ENCODE peak calls at places on chromosomes 6 and 20, in six cellular contexts. One of them, this sample, is unnamed.

GRCh38 chr6:113813207-113813606 is 43.9 kb upstream of the MARCKS start:
- DNase-seq in activated naive CD4-positive, alpha-beta T cell treated with anti-CD3 and anti-CD28 coated beads for 36 hours: no peak
- DNase-seq in C1 segment of cervical spinal cord: no peak
- DNase-seq in body of pancreas: no peak
- DNase-seq in H1: no peak
- DNase-seq in activated CD8-positive, alpha-beta T cell treated with anti-CD3 and anti-CD28 coated beads, Interleukin-2, amount 10 ng/mL, durations not matched to agents 7 days and 5 days: no peak
- DNase-seq in this sample: peak

GRCh38 chr20:4064118-4064962 is 49.0 kb upstream of the RNF24 start:
- DNase-seq in H1: peak
- DNase-seq in activated CD8-positive, alpha-beta T cell treated with anti-CD3 and anti-CD28 coated beads, Interleukin-2, amount 10 ng/mL, durations not matched to agents 7 days and 5 days: no peak
- DNase-seq in body of pancreas: peak
- DNase-seq in C1 segment of cervical spinal cord: no peak
- DNase-seq in activated naive CD4-positive, alpha-beta T cell treated with anti-CD3 and anti-CD28 coated beads for 36 hours: no peak
- DNase-seq in this sample: peak

GRCh38 chr6:107064579-107065065 is 36.6 kb downstream of the MTRES1 start:
- DNase-seq in H1: no peak
- DNase-seq in C1 segment of cervical spinal cord: no peak
- DNase-seq in body of pancreas: peak
- DNase-seq in activated naive CD4-positive, alpha-beta T cell treated with anti-CD3 and anti-CD28 coated beads for 36 hours: peak
- DNase-seq in activated CD8-positive, alpha-beta T cell treated with anti-CD3 and anti-CD28 coated beads, Interleukin-2, amount 10 ng/mL, durations not matched to agents 7 days and 5 days: peak
- DNase-seq in this sample: peak

GRCh38 chr20:13455713-13456112 is 183.0 kb downstream of the TASP1 start:
- DNase-seq in C1 segment of cervical spinal cord: no peak
- DNase-seq in body of pancreas: no peak
- DNase-seq in H1: no peak
- DNase-seq in activated CD8-positive, alpha-beta T cell treated with anti-CD3 and anti-CD28 coated beads, Interleukin-2, amount 10 ng/mL, durations not matched to agents 7 days and 5 days: no peak
- DNase-seq in activated naive CD4-positive, alpha-beta T cell treated with anti-CD3 and anti-CD28 coated beads for 36 hours: no peak
- DNase-seq in this sample: no peak

GRCh38 chr6:41561931-41562632 is 15.9 kb downstream of the FOXP4 start:
- DNase-seq in H1: peak
- DNase-seq in body of pancreas: no peak
- DNase-seq in activated naive CD4-positive, alpha-beta T cell treated with anti-CD3 and anti-CD28 coated beads for 36 hours: no peak
- DNase-seq in C1 segment of cervical spinal cord: no peak
- DNase-seq in activated CD8-positive, alpha-beta T cell treated with anti-CD3 and anti-CD28 coated beads, Interleukin-2, amount 10 ng/mL, durations not matched to agents 7 days and 5 days: no peak
- DNase-seq in this sample: no peak

GRCh38 chr6:9796827-9797226 is 618.0 kb downstream of the TFAP2A start:
- DNase-seq in activated naive CD4-positive, alpha-beta T cell treated with anti-CD3 and anti-CD28 coated beads for 36 hours: no peak
- DNase-seq in body of pancreas: no peak
- DNase-seq in H1: no peak
- DNase-seq in activated CD8-positive, alpha-beta T cell treated with anti-CD3 and anti-CD28 coated beads, Interleukin-2, amount 10 ng/mL, durations not matched to agents 7 days and 5 days: no peak
- DNase-seq in C1 segment of cervical spinal cord: no peak
- DNase-seq in this sample: no peak

GRCh38 chr6:105488521-105489212 is 85.8 kb upstream of the PREP start:
- DNase-seq in activated CD8-positive, alpha-beta T cell treated with anti-CD3 and anti-CD28 coated beads, Interleukin-2, amount 10 ng/mL, durations not matched to agents 7 days and 5 days: no peak
- DNase-seq in C1 segment of cervical spinal cord: no peak
- DNase-seq in body of pancreas: no peak
- DNase-seq in activated naive CD4-positive, alpha-beta T cell treated with anti-CD3 and anti-CD28 coated beads for 36 hours: no peak
- DNase-seq in H1: no peak
- DNase-seq in this sample: no peak

GRCh38 chr6:3913077-3913957 is 64.1 kb downstream of the FAM50B start:
- DNase-seq in body of pancreas: peak
- DNase-seq in activated CD8-positive, alpha-beta T cell treated with anti-CD3 and anti-CD28 coated beads, Interleukin-2, amount 10 ng/mL, durations not matched to agents 7 days and 5 days: no peak
- DNase-seq in activated naive CD4-positive, alpha-beta T cell treated with anti-CD3 and anti-CD28 coated beads for 36 hours: no peak
- DNase-seq in C1 segment of cervical spinal cord: no peak
- DNase-seq in H1: peak
- DNase-seq in this sample: peak

GRCh38 chr6:136547336-136547735 is 2.9 kb downstream of the MAP7 start:
- DNase-seq in H1: no peak
- DNase-seq in activated naive CD4-positive, alpha-beta T cell treated with anti-CD3 and anti-CD28 coated beads for 36 hours: no peak
- DNase-seq in C1 segment of cervical spinal cord: no peak
- DNase-seq in activated CD8-positive, alpha-beta T cell treated with anti-CD3 and anti-CD28 coated beads, Interleukin-2, amount 10 ng/mL, durations not matched to agents 7 days and 5 days: no peak
- DNase-seq in body of pancreas: no peak
- DNase-seq in this sample: peak

GRCh38 chr6:5172057-5172683 is 87.0 kb downstream of the PPP1R3G start:
- DNase-seq in body of pancreas: no peak
- DNase-seq in activated naive CD4-positive, alpha-beta T cell treated with anti-CD3 and anti-CD28 coated beads for 36 hours: no peak
- DNase-seq in H1: no peak
- DNase-seq in C1 segment of cervical spinal cord: no peak
- DNase-seq in activated CD8-positive, alpha-beta T cell treated with anti-CD3 and anti-CD28 coated beads, Interleukin-2, amount 10 ng/mL, durations not matched to agents 7 days and 5 days: no peak
- DNase-seq in this sample: no peak

GRCh38 chr6:142313284-142313683 is 11.5 kb downstream of the ADGRG6 start:
- DNase-seq in activated CD8-positive, alpha-beta T cell treated with anti-CD3 and anti-CD28 coated beads, Interleukin-2, amount 10 ng/mL, durations not matched to agents 7 days and 5 days: no peak
- DNase-seq in body of pancreas: no peak
- DNase-seq in activated naive CD4-positive, alpha-beta T cell treated with anti-CD3 and anti-CD28 coated beads for 36 hours: no peak
- DNase-seq in C1 segment of cervical spinal cord: no peak
- DNase-seq in H1: no peak
- DNase-seq in this sample: peak

GRCh38 chr20:19244291-19244690 is 31.8 kb downstream of the SLC24A3 start:
- DNase-seq in body of pancreas: no peak
- DNase-seq in H1: no peak
- DNase-seq in C1 segment of cervical spinal cord: no peak
- DNase-seq in activated naive CD4-positive, alpha-beta T cell treated with anti-CD3 and anti-CD28 coated beads for 36 hours: no peak
- DNase-seq in activated CD8-positive, alpha-beta T cell treated with anti-CD3 and anti-CD28 coated beads, Interleukin-2, amount 10 ng/mL, durations not matched to agents 7 days and 5 days: no peak
- DNase-seq in this sample: no peak

GRCh38 chr6:31898200-31899011 is 908 bp upstream of the EHMT2 start:
- DNase-seq in H1: peak
- DNase-seq in C1 segment of cervical spinal cord: no peak
- DNase-seq in activated naive CD4-positive, alpha-beta T cell treated with anti-CD3 and anti-CD28 coated beads for 36 hours: peak
- DNase-seq in body of pancreas: peak
- DNase-seq in activated CD8-positive, alpha-beta T cell treated with anti-CD3 and anti-CD28 coated beads, Interleukin-2, amount 10 ng/mL, durations not matched to agents 7 days and 5 days: peak
- DNase-seq in this sample: peak

GRCh38 chr6:20400476-20401402 is 940 bp upstream of the E2F3 start:
- DNase-seq in activated naive CD4-positive, alpha-beta T cell treated with anti-CD3 and anti-CD28 coated beads for 36 hours: peak
- DNase-seq in C1 segment of cervical spinal cord: no peak
- DNase-seq in H1: no peak
- DNase-seq in body of pancreas: peak
- DNase-seq in activated CD8-positive, alpha-beta T cell treated with anti-CD3 and anti-CD28 coated beads, Interleukin-2, amount 10 ng/mL, durations not matched to agents 7 days and 5 days: peak
- DNase-seq in this sample: peak

GRCh38 chr6:37339911-37340638 is 13.7 kb upstream of the RNF8 start:
- DNase-seq in H1: no peak
- DNase-seq in activated naive CD4-positive, alpha-beta T cell treated with anti-CD3 and anti-CD28 coated beads for 36 hours: no peak
- DNase-seq in body of pancreas: no peak
- DNase-seq in C1 segment of cervical spinal cord: no peak
- DNase-seq in activated CD8-positive, alpha-beta T cell treated with anti-CD3 and anti-CD28 coated beads, Interleukin-2, amount 10 ng/mL, durations not matched to agents 7 days and 5 days: no peak
- DNase-seq in this sample: no peak

GRCh38 chr20:54293526-54293925 is 85.6 kb downstream of the PFDN4 start:
- DNase-seq in C1 segment of cervical spinal cord: no peak
- DNase-seq in activated CD8-positive, alpha-beta T cell treated with anti-CD3 and anti-CD28 coated beads, Interleukin-2, amount 10 ng/mL, durations not matched to agents 7 days and 5 days: no peak
- DNase-seq in H1: no peak
- DNase-seq in activated naive CD4-positive, alpha-beta T cell treated with anti-CD3 and anti-CD28 coated beads for 36 hours: no peak
- DNase-seq in body of pancreas: no peak
- DNase-seq in this sample: no peak

GRCh38 chr6:83417880-83418663 is 12.8 kb downstream of the ME1 start:
- DNase-seq in C1 segment of cervical spinal cord: no peak
- DNase-seq in body of pancreas: no peak
- DNase-seq in activated naive CD4-positive, alpha-beta T cell treated with anti-CD3 and anti-CD28 coated beads for 36 hours: no peak
- DNase-seq in H1: no peak
- DNase-seq in activated CD8-positive, alpha-beta T cell treated with anti-CD3 and anti-CD28 coated beads, Interleukin-2, amount 10 ng/mL, durations not matched to agents 7 days and 5 days: no peak
- DNase-seq in this sample: peak

GRCh38 chr6:170127151-170127550 is 163.7 kb downstream of the DLL1 start:
- DNase-seq in activated naive CD4-positive, alpha-beta T cell treated with anti-CD3 and anti-CD28 coated beads for 36 hours: no peak
- DNase-seq in C1 segment of cervical spinal cord: no peak
- DNase-seq in H1: peak
- DNase-seq in activated CD8-positive, alpha-beta T cell treated with anti-CD3 and anti-CD28 coated beads, Interleukin-2, amount 10 ng/mL, durations not matched to agents 7 days and 5 days: no peak
- DNase-seq in body of pancreas: no peak
- DNase-seq in this sample: no peak

GRCh38 chr20:58457083-58457680 is 58.0 kb downstream of the APCDD1L start:
- DNase-seq in H1: no peak
- DNase-seq in activated naive CD4-positive, alpha-beta T cell treated with anti-CD3 and anti-CD28 coated beads for 36 hours: no peak
- DNase-seq in activated CD8-positive, alpha-beta T cell treated with anti-CD3 and anti-CD28 coated beads, Interleukin-2, amount 10 ng/mL, durations not matched to agents 7 days and 5 days: no peak
- DNase-seq in C1 segment of cervical spinal cord: no peak
- DNase-seq in body of pancreas: no peak
- DNase-seq in this sample: peak

GRCh38 chr6:139540276-139540675 is 165.8 kb upstream of the CITED2 start:
- DNase-seq in activated naive CD4-positive, alpha-beta T cell treated with anti-CD3 and anti-CD28 coated beads for 36 hours: peak
- DNase-seq in body of pancreas: no peak
- DNase-seq in H1: no peak
- DNase-seq in C1 segment of cervical spinal cord: no peak
- DNase-seq in activated CD8-positive, alpha-beta T cell treated with anti-CD3 and anti-CD28 coated beads, Interleukin-2, amount 10 ng/mL, durations not matched to agents 7 days and 5 days: peak
- DNase-seq in this sample: peak

GRCh38 chr6:5053038-5053437 is 32.1 kb upstream of the PPP1R3G start:
- DNase-seq in activated naive CD4-positive, alpha-beta T cell treated with anti-CD3 and anti-CD28 coated beads for 36 hours: no peak
- DNase-seq in body of pancreas: no peak
- DNase-seq in activated CD8-positive, alpha-beta T cell treated with anti-CD3 and anti-CD28 coated beads, Interleukin-2, amount 10 ng/mL, durations not matched to agents 7 days and 5 days: no peak
- DNase-seq in C1 segment of cervical spinal cord: no peak
- DNase-seq in H1: no peak
- DNase-seq in this sample: no peak

GRCh38 chr20:51542033-51542893 is at the start of gene NFATC2:
- DNase-seq in activated CD8-positive, alpha-beta T cell treated with anti-CD3 and anti-CD28 coated beads, Interleukin-2, amount 10 ng/mL, durations not matched to agents 7 days and 5 days: peak
- DNase-seq in activated naive CD4-positive, alpha-beta T cell treated with anti-CD3 and anti-CD28 coated beads for 36 hours: peak
- DNase-seq in C1 segment of cervical spinal cord: no peak
- DNase-seq in H1: peak
- DNase-seq in body of pancreas: peak
- DNase-seq in this sample: no peak

GRCh38 chr6:95991906-95992305 is 23.9 kb upstream of the FUT9 start:
- DNase-seq in activated CD8-positive, alpha-beta T cell treated with anti-CD3 and anti-CD28 coated beads, Interleukin-2, amount 10 ng/mL, durations not matched to agents 7 days and 5 days: no peak
- DNase-seq in H1: no peak
- DNase-seq in body of pancreas: no peak
- DNase-seq in C1 segment of cervical spinal cord: no peak
- DNase-seq in activated naive CD4-positive, alpha-beta T cell treated with anti-CD3 and anti-CD28 coated beads for 36 hours: no peak
- DNase-seq in this sample: no peak

GRCh38 chr6:134267917-134268361 is 50.0 kb downstream of the SGK1 start:
- DNase-seq in activated naive CD4-positive, alpha-beta T cell treated with anti-CD3 and anti-CD28 coated beads for 36 hours: no peak
- DNase-seq in body of pancreas: no peak
- DNase-seq in H1: peak
- DNase-seq in C1 segment of cervical spinal cord: no peak
- DNase-seq in activated CD8-positive, alpha-beta T cell treated with anti-CD3 and anti-CD28 coated beads, Interleukin-2, amount 10 ng/mL, durations not matched to agents 7 days and 5 days: no peak
- DNase-seq in this sample: no peak

GRCh38 chr6:119284861-119285521 is 64.6 kb downstream of the MAN1A1 start:
- DNase-seq in activated CD8-positive, alpha-beta T cell treated with anti-CD3 and anti-CD28 coated beads, Interleukin-2, amount 10 ng/mL, durations not matched to agents 7 days and 5 days: peak
- DNase-seq in activated naive CD4-positive, alpha-beta T cell treated with anti-CD3 and anti-CD28 coated beads for 36 hours: peak
- DNase-seq in H1: peak
- DNase-seq in C1 segment of cervical spinal cord: no peak
- DNase-seq in body of pancreas: no peak
- DNase-seq in this sample: no peak

GRCh38 chr6:946546-946945 is 253.6 kb upstream of the EXOC2 start:
- DNase-seq in body of pancreas: no peak
- DNase-seq in activated naive CD4-positive, alpha-beta T cell treated with anti-CD3 and anti-CD28 coated beads for 36 hours: no peak
- DNase-seq in C1 segment of cervical spinal cord: no peak
- DNase-seq in activated CD8-positive, alpha-beta T cell treated with anti-CD3 and anti-CD28 coated beads, Interleukin-2, amount 10 ng/mL, durations not matched to agents 7 days and 5 days: no peak
- DNase-seq in H1: no peak
- DNase-seq in this sample: peak

GRCh38 chr6:44234101-44235090 is 11.0 kb downstream of the SLC29A1 start:
- DNase-seq in activated CD8-positive, alpha-beta T cell treated with anti-CD3 and anti-CD28 coated beads, Interleukin-2, amount 10 ng/mL, durations not matched to agents 7 days and 5 days: no peak
- DNase-seq in activated naive CD4-positive, alpha-beta T cell treated with anti-CD3 and anti-CD28 coated beads for 36 hours: peak
- DNase-seq in C1 segment of cervical spinal cord: no peak
- DNase-seq in body of pancreas: peak
- DNase-seq in H1: peak
- DNase-seq in this sample: peak

GRCh38 chr6:31575335-31575901 is at the start of gene TNF:
- DNase-seq in body of pancreas: no peak
- DNase-seq in activated CD8-positive, alpha-beta T cell treated with anti-CD3 and anti-CD28 coated beads, Interleukin-2, amount 10 ng/mL, durations not matched to agents 7 days and 5 days: peak
- DNase-seq in activated naive CD4-positive, alpha-beta T cell treated with anti-CD3 and anti-CD28 coated beads for 36 hours: peak
- DNase-seq in C1 segment of cervical spinal cord: no peak
- DNase-seq in H1: no peak
- DNase-seq in this sample: peak

GRCh38 chr6:158018851-158019361 is 37.2 kb downstream of the SYNJ2 start:
- DNase-seq in activated naive CD4-positive, alpha-beta T cell treated with anti-CD3 and anti-CD28 coated beads for 36 hours: no peak
- DNase-seq in body of pancreas: no peak
- DNase-seq in C1 segment of cervical spinal cord: no peak
- DNase-seq in H1: no peak
- DNase-seq in activated CD8-positive, alpha-beta T cell treated with anti-CD3 and anti-CD28 coated beads, Interleukin-2, amount 10 ng/mL, durations not matched to agents 7 days and 5 days: no peak
- DNase-seq in this sample: no peak

GRCh38 chr6:52157301-52157930 is 28.8 kb upstream of the IL17A start:
- DNase-seq in H1: no peak
- DNase-seq in body of pancreas: no peak
- DNase-seq in activated naive CD4-positive, alpha-beta T cell treated with anti-CD3 and anti-CD28 coated beads for 36 hours: peak
- DNase-seq in C1 segment of cervical spinal cord: no peak
- DNase-seq in activated CD8-positive, alpha-beta T cell treated with anti-CD3 and anti-CD28 coated beads, Interleukin-2, amount 10 ng/mL, durations not matched to agents 7 days and 5 days: no peak
- DNase-seq in this sample: peak

GRCh38 chr6:67812693-67813092 is 822.4 kb upstream of the ADGRB3 start:
- DNase-seq in C1 segment of cervical spinal cord: no peak
- DNase-seq in body of pancreas: no peak
- DNase-seq in activated CD8-positive, alpha-beta T cell treated with anti-CD3 and anti-CD28 coated beads, Interleukin-2, amount 10 ng/mL, durations not matched to agents 7 days and 5 days: no peak
- DNase-seq in H1: no peak
- DNase-seq in activated naive CD4-positive, alpha-beta T cell treated with anti-CD3 and anti-CD28 coated beads for 36 hours: no peak
- DNase-seq in this sample: no peak